ENCODE peak calls at places on chromosomes 4 and X, in nine cellular contexts. Q is NCI-H345; W is GM23338; U is fibroblast of the conjunctiva; M is stimulated activated CD4-positive, alpha-beta T cell treated with anti-CD3 and anti-CD28 coated beads, Interleukin-12 subunit alpha, Interleukin-12 subunit beta, amount 100 ng/mL, for 24 hours; S is GM13976; R is stimulated activated CD8-positive, alpha-beta memory T cell treated with anti-CD3 and anti-CD28 coated beads, Interleukin-2, amount 100 ng/mL, for 48 hours; H is ureter; Z is astrocyte of the spinal cord. X is an unnamed sample.

GRCh38 chr4:142961866-142962265 is 115.8 kb upstream of the INPP4B start:
- DNase-seq in H (no peak), Z (no peak), M (no peak), W (no peak), U (no peak), R (no peak), Q (no peak), S (peak; percentile 6), X (no peak)

GRCh38 chr4:46506876-46507275 is 116.9 kb upstream of the GABRA2 start:
- DNase-seq in Q (no peak), U (no peak), W (no peak), Z (peak; percentile 3), S (no peak), R (no peak), H (no peak), M (no peak), X (no peak)

GRCh38 chrX:150044556-150044955 is 106.3 kb upstream of the EOLA2 start:
- DNase-seq in Q (no peak), H (no peak), R (no peak), U (no peak), W (no peak), M (no peak), Z (no peak), S (no peak), X (no peak)

GRCh38 chr4:168633474-168633873 is 136.6 kb downstream of the PALLD start:
- DNase-seq in R (no peak), Z (no peak), M (no peak), H (no peak), Q (no peak), S (no peak), W (no peak), U (no peak), X (no peak)

GRCh38 chrX:149512225-149512885 is 7.2 kb upstream of the IDS start:
- DNase-seq in R (peak; percentile 37), Z (peak; percentile 37), M (no peak), H (peak; percentile 59), Q (peak; percentile 35), S (peak; percentile 32), U (no peak), W (peak; percentile 61), X (peak; percentile 49)

GRCh38 chr4:184397516-184398163 is 76.7 kb downstream of the IRF2 start:
- DNase-seq in S (no peak), M (no peak), Z (no peak), W (no peak), U (no peak), Q (no peak), R (no peak), H (no peak), X (no peak)

GRCh38 chr4:185709802-185710486 is 102.0 kb downstream of the SORBS2 start:
- DNase-seq in R (no peak), Z (peak; percentile 53), U (no peak), W (no peak), H (no peak), S (no peak), Q (no peak), M (no peak), X (no peak)

GRCh38 chr4:64882311-64883086 is 473.2 kb upstream of the TECRL start:
- DNase-seq in M (no peak), H (no peak), Q (no peak), S (no peak), R (no peak), Z (no peak), U (no peak), W (no peak), X (no peak)

GRCh38 chr4:39637572-39638357 is 900 bp downstream of the SMIM14 start:
- DNase-seq in W (peak; percentile 95), Q (peak; percentile 46), H (no peak), S (peak; percentile 50), Z (peak; percentile 72), U (no peak), R (no peak), M (no peak), X (no peak)

GRCh38 chr4:6087669-6088068 is 69.4 kb upstream of the C4orf50 start:
- DNase-seq in H (no peak), S (no peak), Q (peak; percentile 51), R (no peak), W (peak; percentile 86), Z (no peak), M (no peak), U (peak; percentile 3), X (no peak)

GRCh38 chr4:54228563-54229501 is at the start of gene PDGFRA:
- DNase-seq in H (no peak), W (peak; percentile 71), U (peak; percentile 97), Z (peak; percentile 89), R (no peak), S (no peak), M (no peak), Q (no peak), X (no peak)

X was measured in CD4-positive, CD25-positive, alpha-beta regulatory T cell.